ENCODE peak calls at places on chromosomes 12 and 14, in eight cellular contexts. W is HFF-Myc; L is AG08395; N is non-pigmented ciliary epithelial cell; C is SK-MEL-5; Y is stimulated activated CD4-positive, alpha-beta T cell treated with anti-CD3 and anti-CD28 coated beads, Interleukin-12 subunit alpha, Interleukin-12 subunit beta, amount 100 ng/mL, for 4 hours; M is B cell; R is OCI-M1. J is an unnamed sample.

GRCh38 chr14:63551338-63551737 is 8.2 kb upstream of the PPP2R5E start:
- DNase-seq in W (no peak), L (peak), N (no peak), C (no peak), Y (no peak), M (no peak), R (no peak), J (no peak)

GRCh38 chr12:33588082-33588712 is 148.6 kb upstream of the SYT10 start:
- DNase-seq in W (no peak), L (no peak), N (peak), C (peak), Y (no peak), M (no peak), R (peak), J (no peak)

GRCh38 chr14:50351016-50351415 is 38.9 kb downstream of the DMAC2L start:
- DNase-seq in W (no peak), L (peak), N (no peak), C (no peak), Y (no peak), M (no peak), R (no peak), J (no peak)

GRCh38 chr14:23079716-23080115 is 15.2 kb downstream of the ACIN1 start:
- DNase-seq in W (no peak), L (peak), N (no peak), C (no peak), Y (no peak), M (no peak), R (no peak), J (no peak)

GRCh38 chr14:24871302-24871701 is 178.6 kb downstream of the STXBP6 start:
- DNase-seq in W (no peak), L (no peak), N (no peak), C (no peak), Y (no peak), M (no peak), R (no peak), J (no peak)

GRCh38 chr14:37709419-37710195 is 114.2 kb downstream of the TTC6 start:
- DNase-seq in W (peak), L (peak), N (no peak), C (peak), Y (no peak), M (no peak), R (peak), J (peak)

GRCh38 chr14:64235652-64236640 is 58.2 kb downstream of the ESR2 start:
- DNase-seq in W (no peak), L (no peak), N (no peak), C (no peak), Y (no peak), M (peak), R (no peak), J (no peak)

GRCh38 chr14:85437143-85437542 is 92.8 kb upstream of the FLRT2 start:
- DNase-seq in W (no peak), L (peak), N (peak), C (no peak), Y (no peak), M (no peak), R (no peak), J (no peak)

GRCh38 chr12:12907552-12907951 is 16.2 kb downstream of the GPRC5A start:
- DNase-seq in W (no peak), L (no peak), N (no peak), C (no peak), Y (no peak), M (no peak), R (no peak), J (no peak)

GRCh38 chr12:54420766-54421144 is 1.7 kb upstream of the ITGA5 start:
- DNase-seq in W (no peak), L (no peak), N (no peak), C (no peak), Y (no peak), M (no peak), R (no peak), J (no peak)

GRCh38 chr12:96687719-96688118 is 198.3 kb downstream of the CFAP54 start:
- DNase-seq in W (no peak), L (no peak), N (no peak), C (no peak), Y (no peak), M (no peak), R (no peak), J (no peak)

GRCh38 chr12:38921025-38921677 is 15.8 kb upstream of the CPNE8 start:
- DNase-seq in W (peak), L (peak), N (peak), C (peak), Y (peak), M (peak), R (peak), J (peak)

GRCh38 chr14:77051101-77051500 is 22.6 kb upstream of the IRF2BPL start:
- DNase-seq in W (no peak), L (no peak), N (no peak), C (no peak), Y (no peak), M (no peak), R (no peak), J (no peak)

GRCh38 chr12:130775953-130776856 is 60.1 kb upstream of the RIMBP2 start:
- DNase-seq in W (no peak), L (peak), N (peak), C (peak), Y (peak), M (no peak), R (peak), J (peak)

GRCh38 chr12:30457621-30458289 is 237.9 kb downstream of the IPO8 start:
- DNase-seq in W (no peak), L (peak), N (peak), C (peak), Y (no peak), M (no peak), R (peak), J (no peak)

GRCh38 chr12:87171356-87171755 is 857.8 kb downstream of the C12orf50 start:
- DNase-seq in W (no peak), L (no peak), N (no peak), C (no peak), Y (no peak), M (no peak), R (no peak), J (no peak)

GRCh38 chr12:49439042-49439441 is 71.8 kb downstream of the SPATS2 start:
- DNase-seq in W (no peak), L (no peak), N (no peak), C (no peak), Y (no peak), M (no peak), R (no peak), J (no peak)

GRCh38 chr12:24742378-24742777 is 206.5 kb downstream of the BCAT1 start:
- DNase-seq in W (no peak), L (no peak), N (no peak), C (no peak), Y (no peak), M (peak), R (peak), J (peak)

GRCh38 chr14:66117600-66117999 is 368.6 kb upstream of the CCDC196 start:
- DNase-seq in W (no peak), L (peak), N (peak), C (no peak), Y (no peak), M (no peak), R (no peak), J (no peak)

GRCh38 chr14:56895154-56895553 is 84.9 kb upstream of the OTX2 start:
- DNase-seq in W (no peak), L (no peak), N (no peak), C (no peak), Y (no peak), M (no peak), R (no peak), J (no peak)

GRCh38 chr12:114579389-114579788 is 104.6 kb downstream of the TBX3 start:
- DNase-seq in W (peak), L (no peak), N (no peak), C (no peak), Y (no peak), M (no peak), R (no peak), J (no peak)

GRCh38 chr12:2751230-2751629 is 43.5 kb upstream of the FKBP4 start:
- DNase-seq in W (no peak), L (no peak), N (no peak), C (no peak), Y (no peak), M (no peak), R (no peak), J (no peak)

GRCh38 chr14:32998433-32998832 is 59.8 kb downstream of the NPAS3 start:
- DNase-seq in W (peak), L (peak), N (peak), C (peak), Y (no peak), M (no peak), R (peak), J (no peak)

J was measured in Ammon's horn.